ENCODE peak calls at places on chromosomes 6 and 20, in six cellular contexts. F is stimulated activated CD4-positive, alpha-beta T cell treated with anti-CD3 and anti-CD28 coated beads, Interleukin-12 subunit alpha, Interleukin-12 subunit beta, amount 100 ng/mL, for 24 hours; Z is NCI-H1417; K is hepatocyte; Y is NCI-H1092 treated with DMSO at 0.1 percent for 48 hours; O is H54. C is an unnamed sample.

GRCh38 chr20:36808317-36809257 is 35.0 kb upstream of the DSN1 start:
- DNase-seq in F (peak; percentile 79), Z (no peak), K (peak; percentile 72), Y (no peak), O (peak; percentile 93), C (peak; percentile 31)

GRCh38 chr6:47648031-47648430 is 50.3 kb upstream of the ADGRF4 start:
- DNase-seq in F (no peak), Z (no peak), K (no peak), Y (no peak), O (no peak), C (no peak)

GRCh38 chr6:6224933-6225486 is 95.5 kb downstream of the F13A1 start:
- DNase-seq in F (no peak), Z (no peak), K (no peak), Y (no peak), O (no peak), C (no peak)

GRCh38 chr6:74070091-74070490 is 374.1 kb downstream of the CD109 start:
- DNase-seq in F (no peak), Z (no peak), K (no peak), Y (no peak), O (no peak), C (no peak)

GRCh38 chr6:33201147-33201545 is 479 bp downstream of the SLC39A7 start:
- DNase-seq in F (no peak), Z (no peak), K (no peak), Y (no peak), O (no peak), C (no peak)

GRCh38 chr6:90214461-90214860 is 82.2 kb downstream of the BACH2 start:
- DNase-seq in F (no peak), Z (no peak), K (no peak), Y (no peak), O (no peak), C (no peak)

GRCh38 chr20:36541227-36542018 is at the start of gene MYL9:
- DNase-seq in F (no peak), Z (no peak), K (peak; percentile 90), Y (no peak), O (peak; percentile 54), C (no peak)

GRCh38 chr6:13883966-13884365 is 40.8 kb upstream of the RNF182 start:
- DNase-seq in F (no peak), Z (no peak), K (no peak), Y (no peak), O (no peak), C (no peak)

GRCh38 chr6:106512048-106512957 is 117.0 kb downstream of the RTN4IP1 start:
- DNase-seq in F (peak; percentile 68), Z (peak; percentile 70), K (peak; percentile 82), Y (peak; percentile 2), O (no peak), C (peak; percentile 13)

GRCh38 chr6:98827295-98828159 is 6.8 kb upstream of the POU3F2 start:
- DNase-seq in F (no peak), Z (no peak), K (no peak), Y (no peak), O (no peak), C (peak; percentile 34)

GRCh38 chr6:30483677-30484279 is 5.5 kb upstream of the HLA-E start:
- DNase-seq in F (no peak), Z (peak; percentile 5), K (peak; percentile 70), Y (peak; percentile 6), O (no peak), C (no peak)

GRCh38 chr20:58907481-58908137 is 55.1 kb downstream of the GNAS start:
- DNase-seq in F (peak; percentile 15), Z (peak; percentile 78), K (peak; percentile 94), Y (no peak), O (peak; percentile 40), C (no peak)